ENCODE peak calls at places on chromosomes 6 and 20, in five cellular contexts. E is GM23248; C is immature natural killer cell; Y is iris pigment epithelial cell; P is activated effector memory CD4-positive, alpha-beta T cell treated with Interleukin-2 at 50 U/mL for 16 hours. Q is an unnamed sample.

GRCh38 chr6:135306740-135307420 is 125.8 kb downstream of the MYB start:
- DNase-seq in P (no peak), Y (no peak), C (no peak), E (no peak), Q (no peak)

GRCh38 chr6:43683708-43684455 is 3.7 kb downstream of the MRPS18A start:
- DNase-seq in C (no peak), Y (no peak), P (no peak), E (no peak), Q (no peak)

GRCh38 chr20:21435576-21435975 is 38.2 kb upstream of the NKX2-4 start:
- DNase-seq in C (no peak), E (peak), P (no peak), Y (no peak), Q (peak)

GRCh38 chr6:89357390-89357789 is 4.9 kb upstream of the UBE2J1 start:
- DNase-seq in C (peak), Y (no peak), P (no peak), E (no peak), Q (no peak)

GRCh38 chr20:58117944-58118343 is 110.5 kb downstream of the ANKRD60 start:
- DNase-seq in Y (peak), C (no peak), E (peak), P (no peak), Q (peak)

GRCh38 chr6:34056301-34056700 is 89.6 kb downstream of the GRM4 start:
- DNase-seq in E (peak), C (no peak), P (no peak), Y (peak), Q (peak)

GRCh38 chr6:73830119-73830518 is 134.1 kb downstream of the CD109 start:
- DNase-seq in P (no peak), Y (no peak), E (no peak), C (no peak), Q (no peak)

GRCh38 chr20:49583669-49584417 is 15.9 kb upstream of the PTGIS start:
- DNase-seq in C (no peak), E (peak), Y (peak), P (no peak), Q (peak)

GRCh38 chr20:50737352-50737751 is 6.0 kb downstream of the PARD6B start:
- DNase-seq in Y (no peak), P (no peak), C (no peak), E (no peak), Q (no peak)

GRCh38 chr6:12490904-12491571 is 200.9 kb downstream of the EDN1 start:
- DNase-seq in E (peak), P (no peak), Y (peak), C (no peak), Q (peak)

GRCh38 chr6:7832904-7833752 is 77.5 kb downstream of the TXNDC5 start:
- DNase-seq in P (no peak), E (no peak), C (no peak), Y (no peak), Q (no peak)

GRCh38 chr6:117267766-117268534 is 2.6 kb downstream of the VGLL2 start:
- DNase-seq in Y (no peak), E (no peak), P (no peak), C (no peak), Q (no peak)

GRCh38 chr6:163585932-163586437 is 171.5 kb downstream of the QKI start:
- DNase-seq in Y (peak), P (no peak), C (no peak), E (peak), Q (peak)

GRCh38 chr20:62846528-62846890 is 15.1 kb downstream of the TCFL5 start:
- DNase-seq in P (no peak), C (no peak), Y (no peak), E (no peak), Q (no peak)

GRCh38 chr6:42368156-42368555 is 83.6 kb downstream of the TRERF1 start:
- DNase-seq in E (no peak), Y (no peak), C (no peak), P (peak), Q (no peak)

GRCh38 chr6:88008411-88008810 is 39.2 kb upstream of the SPACA1 start:
- DNase-seq in Y (no peak), E (peak), C (no peak), P (no peak), Q (no peak)

GRCh38 chr6:150325093-150325772 is 43.6 kb upstream of the IYD start:
- DNase-seq in E (no peak), Y (no peak), P (no peak), C (no peak), Q (no peak)

GRCh38 chr6:139378882-139379341 is 4.5 kb upstream of the CITED2 start:
- DNase-seq in C (peak), P (no peak), Y (peak), E (peak), Q (no peak)

GRCh38 chr6:41529049-41529448 is 17.1 kb upstream of the FOXP4 start:
- DNase-seq in E (no peak), C (no peak), Y (no peak), P (no peak), Q (no peak)

GRCh38 chr20:11769825-11770224 is 147.9 kb upstream of the BTBD3 start:
- DNase-seq in Y (peak), P (no peak), E (peak), C (no peak), Q (peak)

GRCh38 chr20:35369804-35370203 is 42.0 kb downstream of the UQCC1 start:
- DNase-seq in E (peak), P (no peak), C (no peak), Y (peak), Q (peak)

GRCh38 chr6:107658920-107659879 is 164.9 kb downstream of the SCML4 start:
- DNase-seq in E (no peak), Y (peak), P (no peak), C (no peak), Q (no peak)

GRCh38 chr20:51899674-51900073 is 97.4 kb upstream of the SALL4 start:
- DNase-seq in P (no peak), E (no peak), Y (no peak), C (no peak), Q (no peak)

GRCh38 chr6:156423829-156424228 is 353.3 kb upstream of the ARID1B start:
- DNase-seq in E (no peak), C (peak), P (peak), Y (no peak), Q (no peak)

GRCh38 chr6:133502451-133503259 is 261.5 kb downstream of the EYA4 start:
- DNase-seq in E (peak), P (no peak), Y (peak), C (no peak), Q (peak)